ENCODE peak calls at places on chromosomes 6 and 20, in five cellular contexts. J, H, K, Z and N are unnamed samples.
A peak's percentile ranks its signal among the peaks of the same experiment; 100 is the strongest.

GRCh38 chr6:155026366-155027045 is 31.4 kb downstream of the TIAM2 start:
- DNase-seq in K (no peak), H (peak; percentile 85), J (no peak), Z (no peak), N (peak; percentile 84)

GRCh38 chr6:108661430-108661829 is 100.7 kb downstream of the FOXO3 start:
- DNase-seq in H (peak; percentile 50), Z (no peak), J (no peak), K (no peak), N (peak; percentile 37)

GRCh38 chr6:137043710-137044365 is 927 bp downstream of the IL20RA start:
- DNase-seq in Z (no peak), H (peak; percentile 52), K (no peak), J (peak; percentile 23), N (peak; percentile 43)

GRCh38 chr20:1360094-1360493 is 31.2 kb upstream of the SDCBP2 start:
- DNase-seq in H (no peak), J (no peak), K (no peak), Z (no peak), N (no peak)

GRCh38 chr6:146543940-146544661 is 468 bp downstream of the RAB32 start:
- DNase-seq in Z (no peak), H (peak; percentile 63), J (peak; percentile 64), K (peak; percentile 46), N (peak; percentile 53)

GRCh38 chr20:51326241-51326819 is 216.2 kb downstream of the NFATC2 start:
- DNase-seq in H (peak; percentile 61), Z (no peak), K (no peak), J (peak; percentile 60), N (peak; percentile 40)

GRCh38 chr6:166697113-166697512 is 70.1 kb upstream of the RPS6KA2 start:
- DNase-seq in K (no peak), Z (no peak), J (no peak), H (no peak), N (no peak)

GRCh38 chr20:36154696-36155628 is at the start of gene EPB41L1:
- DNase-seq in H (peak; percentile 37), J (peak; percentile 36), Z (no peak), K (peak; percentile 69), N (peak; percentile 18)

GRCh38 chr20:48411265-48411664 is 416.5 kb downstream of the PREX1 start:
- DNase-seq in J (no peak), H (peak; percentile 1), K (no peak), Z (no peak), N (no peak)

GRCh38 chr6:39602590-39603319 is 122.5 kb downstream of the KIF6 start:
- DNase-seq in H (no peak), Z (no peak), K (no peak), J (no peak), N (no peak)

GRCh38 chr6:157586088-157586414 is 205.1 kb downstream of the ZDHHC14 start:
- DNase-seq in K (no peak), Z (no peak), H (no peak), J (peak; percentile 86), N (no peak)

GRCh38 chr6:33672808-33673207 is 38.7 kb downstream of the UQCC2 start:
- DNase-seq in H (peak; percentile 96), Z (no peak), K (peak; percentile 18), J (peak; percentile 78), N (peak; percentile 96)

GRCh38 chr6:79421001-79421411 is 116.2 kb downstream of the LCA5 start:
- DNase-seq in K (no peak), J (no peak), Z (no peak), H (peak; percentile 73), N (peak; percentile 81)